ENCODE peak calls at places on chromosome 16, in five cellular contexts. One of them, this sample, is unnamed.

GRCh38 chr16:19116711-19117449 is 3.1 kb downstream of the ITPRIPL2 start:
- DNase-seq in WTC11: no peak
- DNase-seq in fibroblast of pulmonary artery: peak
- DNase-seq in keratinocyte: no peak
- DNase-seq in AG10803: peak
- DNase-seq in this sample: no peak

GRCh38 chr16:17590711-17591654 is 120.2 kb upstream of the XYLT1 start:
- DNase-seq in WTC11: no peak
- DNase-seq in keratinocyte: no peak
- DNase-seq in fibroblast of pulmonary artery: no peak
- DNase-seq in AG10803: peak
- DNase-seq in this sample: no peak

GRCh38 chr16:13453938-13454553 is 465.9 kb upstream of the ERCC4 start:
- DNase-seq in keratinocyte: peak
- DNase-seq in AG10803: peak
- DNase-seq in fibroblast of pulmonary artery: no peak
- DNase-seq in WTC11: peak
- DNase-seq in this sample: peak

GRCh38 chr16:3492356-3492755 is 2.9 kb downstream of the C16orf90 start:
- DNase-seq in keratinocyte: no peak
- DNase-seq in fibroblast of pulmonary artery: no peak
- DNase-seq in WTC11: no peak
- DNase-seq in AG10803: no peak
- DNase-seq in this sample: no peak

GRCh38 chr16:87178177-87178863 is 138.9 kb downstream of the C16orf95 start:
- DNase-seq in WTC11: no peak
- DNase-seq in keratinocyte: no peak
- DNase-seq in fibroblast of pulmonary artery: no peak
- DNase-seq in AG10803: peak
- DNase-seq in this sample: no peak

GRCh38 chr16:6377956-6378355 is 954.7 kb upstream of the RBFOX1 start:
- DNase-seq in fibroblast of pulmonary artery: no peak
- DNase-seq in WTC11: no peak
- DNase-seq in keratinocyte: no peak
- DNase-seq in AG10803: no peak
- DNase-seq in this sample: no peak

GRCh38 chr16:55389426-55390073 is 65.5 kb downstream of the IRX6 start:
- DNase-seq in fibroblast of pulmonary artery: no peak
- DNase-seq in AG10803: no peak
- DNase-seq in keratinocyte: no peak
- DNase-seq in WTC11: no peak
- DNase-seq in this sample: no peak

GRCh38 chr16:11210260-11210659 is 45.7 kb downstream of the SOCS1 start:
- DNase-seq in fibroblast of pulmonary artery: no peak
- DNase-seq in WTC11: no peak
- DNase-seq in AG10803: no peak
- DNase-seq in keratinocyte: no peak
- DNase-seq in this sample: no peak

GRCh38 chr16:12153662-12154061 is 177.1 kb downstream of the SNX29 start:
- DNase-seq in AG10803: no peak
- DNase-seq in keratinocyte: no peak
- DNase-seq in fibroblast of pulmonary artery: no peak
- DNase-seq in WTC11: no peak
- DNase-seq in this sample: no peak

DNA sequence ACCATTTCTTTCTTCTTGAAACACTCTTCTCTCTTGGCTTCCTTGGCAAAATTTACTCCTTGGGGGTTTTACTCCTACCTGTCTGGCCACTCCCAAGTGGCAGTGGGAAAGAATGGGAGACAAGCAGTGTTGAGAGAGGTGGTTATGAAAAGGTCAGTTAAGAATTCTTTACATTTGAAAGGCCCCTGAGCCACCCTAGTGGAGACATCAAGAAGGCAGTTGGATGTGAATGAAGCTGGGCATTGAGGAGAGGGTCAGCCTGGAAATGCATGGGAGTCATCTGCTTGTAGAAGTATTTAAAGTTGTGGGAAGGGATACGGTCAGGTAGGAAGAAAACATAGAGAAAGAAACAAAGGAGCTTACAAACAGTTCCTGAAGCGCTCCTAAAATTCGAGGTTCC is 42.3 kb upstream of the CCNF start:
- DNase-seq in AG10803: no peak
- DNase-seq in WTC11: peak
- DNase-seq in keratinocyte: no peak
- DNase-seq in fibroblast of pulmonary artery: no peak
- DNase-seq in this sample: no peak
- TF ChIP-seq CTCF in AG10803: no peak
- TF ChIP-seq CTCF in WTC11: peak
- TF ChIP-seq CTCF in keratinocyte: no peak
- TF ChIP-seq CTCF in fibroblast of pulmonary artery: peak
- TF ChIP-seq CTCF in this sample: no peak

GRCh38 chr16:79926451-79927205 is 326.1 kb upstream of the MAF start:
- DNase-seq in fibroblast of pulmonary artery: no peak
- DNase-seq in keratinocyte: no peak
- DNase-seq in AG10803: no peak
- DNase-seq in WTC11: no peak
- DNase-seq in this sample: no peak
- TF ChIP-seq CTCF in fibroblast of pulmonary artery: no peak
- TF ChIP-seq CTCF in keratinocyte: no peak
- TF ChIP-seq CTCF in AG10803: no peak
- TF ChIP-seq CTCF in WTC11: no peak
- TF ChIP-seq CTCF in this sample: no peak

GRCh38 chr16:21684199-21684598 is 20.4 kb downstream of the OTOA start:
- DNase-seq in keratinocyte: no peak
- DNase-seq in WTC11: peak
- DNase-seq in AG10803: no peak
- DNase-seq in fibroblast of pulmonary artery: peak
- DNase-seq in this sample: no peak
- TF ChIP-seq CTCF in keratinocyte: peak
- TF ChIP-seq CTCF in WTC11: peak
- TF ChIP-seq CTCF in AG10803: peak
- TF ChIP-seq CTCF in fibroblast of pulmonary artery: peak
- TF ChIP-seq CTCF in this sample: no peak

DNA sequence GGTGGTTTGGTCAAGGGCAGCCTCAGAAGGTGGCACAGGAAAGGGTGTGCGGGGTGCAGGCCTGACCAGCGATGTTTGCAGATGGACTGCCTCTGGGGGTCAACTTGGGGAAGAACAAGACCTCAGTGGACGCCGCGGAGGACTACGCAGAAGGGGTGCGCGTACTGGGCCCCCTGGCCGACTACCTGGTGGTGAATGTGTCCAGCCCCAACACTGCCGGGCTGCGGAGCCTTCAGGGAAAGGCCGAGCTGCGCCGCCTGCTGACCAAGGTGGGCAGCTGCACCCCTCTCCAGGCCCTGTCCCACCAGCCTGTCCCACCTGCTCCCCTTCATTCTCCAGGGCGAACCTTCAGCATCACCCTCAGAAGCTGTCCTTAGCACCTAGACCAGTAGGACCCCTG is 12.5 kb downstream of the DHODH start:
- DNase-seq in fibroblast of pulmonary artery: no peak
- DNase-seq in WTC11: peak
- DNase-seq in AG10803: no peak
- DNase-seq in keratinocyte: no peak
- DNase-seq in this sample: no peak
- TF ChIP-seq CTCF in fibroblast of pulmonary artery: peak
- TF ChIP-seq CTCF in WTC11: peak
- TF ChIP-seq CTCF in AG10803: peak
- TF ChIP-seq CTCF in keratinocyte: no peak
- TF ChIP-seq CTCF in this sample: no peak

GRCh38 chr16:21262779-21263639 is 15.1 kb downstream of the CRYM start:
- DNase-seq in fibroblast of pulmonary artery: no peak
- DNase-seq in keratinocyte: no peak
- DNase-seq in AG10803: no peak
- DNase-seq in WTC11: no peak
- DNase-seq in this sample: no peak

GRCh38 chr16:21257284-21257683 is 20.8 kb downstream of the CRYM start:
- DNase-seq in fibroblast of pulmonary artery: no peak
- DNase-seq in WTC11: no peak
- DNase-seq in AG10803: no peak
- DNase-seq in keratinocyte: no peak
- DNase-seq in this sample: no peak

GRCh38 chr16:21263640-21264211 is 14.4 kb downstream of the CRYM start:
- DNase-seq in fibroblast of pulmonary artery: no peak
- DNase-seq in keratinocyte: no peak
- DNase-seq in WTC11: no peak
- DNase-seq in AG10803: peak
- DNase-seq in this sample: no peak

GRCh38 chr16:21264226-21265036 is 13.7 kb downstream of the CRYM start:
- DNase-seq in WTC11: no peak
- DNase-seq in keratinocyte: no peak
- DNase-seq in fibroblast of pulmonary artery: no peak
- DNase-seq in AG10803: peak
- DNase-seq in this sample: no peak

DNA sequence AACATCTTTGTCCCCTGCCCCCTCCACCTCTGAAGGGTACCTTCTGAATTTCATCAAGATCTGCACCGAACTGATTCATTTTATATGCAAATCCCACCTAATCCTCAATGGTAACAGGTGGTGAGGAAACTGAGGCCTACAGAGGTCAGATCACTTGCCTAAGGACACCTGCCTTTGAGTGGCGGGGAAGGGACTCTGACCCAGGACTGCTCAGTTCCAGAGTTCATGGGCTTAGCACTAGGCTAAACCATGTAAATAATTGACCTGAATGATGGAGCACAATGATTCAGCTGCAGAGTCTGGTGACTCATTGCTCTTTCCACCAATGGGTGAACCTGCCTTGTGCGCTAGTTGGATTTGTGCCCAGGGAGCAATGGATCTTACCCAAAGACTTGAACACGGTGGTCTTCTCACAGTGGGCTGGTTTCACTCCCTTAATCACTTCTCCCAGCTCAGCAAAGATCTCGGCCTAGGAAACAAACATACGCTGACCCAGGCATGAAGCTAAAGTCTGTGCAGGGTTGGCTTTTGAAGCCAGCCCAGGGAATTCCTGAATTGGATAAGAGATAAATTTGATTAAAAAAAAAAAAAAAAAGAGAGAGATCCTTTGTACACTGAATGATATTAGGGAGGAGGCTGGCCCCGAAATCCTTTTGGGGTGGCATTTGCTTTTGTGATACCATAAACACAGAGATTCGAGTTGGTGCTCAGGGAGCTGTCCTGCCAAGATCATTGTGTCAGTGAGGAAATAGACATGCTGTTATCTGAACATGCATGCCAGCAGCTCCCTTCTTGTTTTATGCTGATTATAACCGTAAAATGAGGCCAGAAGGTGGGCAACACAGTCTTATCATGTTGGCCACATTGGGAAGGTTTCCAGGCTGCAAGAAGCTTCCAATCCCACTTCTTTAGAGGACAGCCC is 17.0 kb downstream of the CRYM start:
- DNase-seq in fibroblast of pulmonary artery: peak
- DNase-seq in keratinocyte: peak
- DNase-seq in WTC11: no peak
- DNase-seq in AG10803: peak
- DNase-seq in this sample: peak
- TF ChIP-seq CTCF in fibroblast of pulmonary artery: no peak
- TF ChIP-seq CTCF in keratinocyte: no peak
- TF ChIP-seq CTCF in WTC11: no peak
- TF ChIP-seq CTCF in AG10803: no peak
- TF ChIP-seq CTCF in this sample: no peak

GRCh38 chr16:7615565-7615964 is 282.9 kb downstream of the RBFOX1 start:
- DNase-seq in WTC11: no peak
- DNase-seq in AG10803: no peak
- DNase-seq in keratinocyte: no peak
- DNase-seq in fibroblast of pulmonary artery: no peak
- DNase-seq in this sample: no peak
- TF ChIP-seq CTCF in WTC11: no peak
- TF ChIP-seq CTCF in AG10803: no peak
- TF ChIP-seq CTCF in keratinocyte: no peak
- TF ChIP-seq CTCF in fibroblast of pulmonary artery: no peak
- TF ChIP-seq CTCF in this sample: no peak